ENCODE peak calls at places on chromosomes 12 and 14, in five cellular contexts. U is cardiac muscle cell, K is substantia nigra, D is Panc1, P is heart left ventricle. Z is an unnamed sample.

GRCh38 chr14:30874999-30875787 is 834 bp downstream of the COCH start:
- DNase-seq in U (peak), K (no peak), D (no peak), P (no peak), Z (no peak)

GRCh38 chr12:87368259-87368658 is 660.9 kb downstream of the C12orf50 start:
- DNase-seq in U (no peak), K (no peak), D (no peak), P (no peak), Z (no peak)

GRCh38 chr12:118357327-118358007 is 15.2 kb downstream of the TAOK3 start:
- DNase-seq in U (no peak), K (no peak), D (no peak), P (no peak), Z (no peak)

GRCh38 chr14:69288001-69288771 is 28.2 kb downstream of the GALNT16 start:
- DNase-seq in U (peak), K (no peak), D (no peak), P (peak), Z (peak)

GRCh38 chr14:54256156-54256555 is 140.7 kb upstream of the CDKN3 start:
- DNase-seq in U (no peak), K (no peak), D (no peak), P (no peak), Z (no peak)

GRCh38 chr12:91211869-91212268 is 29.3 kb upstream of the DCN start:
- DNase-seq in U (no peak), K (no peak), D (no peak), P (no peak), Z (no peak)

GRCh38 chr12:22255097-22255496 is 79.4 kb downstream of the ST8SIA1 start:
- DNase-seq in U (no peak), K (no peak), D (no peak), P (no peak), Z (no peak)

GRCh38 chr12:103626498-103626897 is 39.4 kb downstream of the STAB2 start:
- DNase-seq in U (peak), K (no peak), D (no peak), P (peak), Z (peak)

DNA sequence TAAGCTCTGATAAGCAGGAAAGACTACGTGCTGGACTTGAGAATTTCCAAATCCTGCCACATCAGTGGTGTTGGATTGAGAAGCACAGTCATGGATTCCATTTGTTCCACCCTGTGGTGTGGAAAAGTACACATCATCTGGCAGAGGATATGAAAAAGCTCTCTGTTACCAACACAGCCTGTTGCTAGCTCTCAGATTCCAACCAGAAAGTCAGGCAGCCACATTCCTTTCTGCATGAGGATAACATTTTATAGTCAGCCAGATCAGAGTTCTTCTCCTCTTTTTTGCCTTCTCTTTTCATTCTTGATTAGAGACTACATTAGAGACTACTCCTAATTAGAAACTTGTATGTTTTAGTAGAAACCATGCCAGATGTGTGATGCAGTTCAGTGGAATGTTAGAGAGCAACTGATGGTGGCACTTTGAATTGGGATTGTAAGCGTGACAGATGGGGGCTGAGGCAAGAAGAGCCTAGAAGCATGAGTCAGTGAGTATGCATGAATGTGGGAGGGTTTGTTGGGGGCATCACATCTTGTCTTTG is 61.2 kb upstream of the STXBP6 start:
- DNase-seq in U (no peak), K (no peak), D (no peak), P (no peak), Z (no peak)
- H3K27ac ChIP-seq in U (no peak), K (peak), D (no peak), P (peak), Z (peak)

GRCh38 chr12:131711551-131712205 is 788 bp downstream of the SFSWAP start:
- DNase-seq in U (no peak), K (no peak), D (no peak), P (no peak), Z (no peak)
- H3K27ac ChIP-seq in U (peak), K (peak), D (peak), P (no peak), Z (peak)

GRCh38 chr12:116358850-116359761 is 81.6 kb upstream of the MED13L start:
- DNase-seq in U (peak), K (peak), D (peak), P (peak), Z (peak)
- H3K27ac ChIP-seq in U (peak), K (peak), D (peak), P (peak), Z (peak)

GRCh38 chr14:22535126-22535525 is 53.9 kb downstream of the DAD1 start:
- DNase-seq in U (no peak), K (no peak), D (no peak), P (no peak), Z (no peak)
- H3K27ac ChIP-seq in U (no peak), K (no peak), D (no peak), P (no peak), Z (no peak)

GRCh38 chr12:3489057-3489456 is 1.9 kb upstream of the PRMT8 start:
- DNase-seq in U (no peak), K (no peak), D (no peak), P (no peak), Z (no peak)

GRCh38 chr12:3491938-3492867 is 1.2 kb downstream of the PRMT8 start:
- DNase-seq in U (peak), K (peak), D (no peak), P (no peak), Z (peak)

GRCh38 chr12:3493225-3494049 is 2.4 kb downstream of the PRMT8 start:
- DNase-seq in U (peak), K (peak), D (no peak), P (no peak), Z (peak)

GRCh38 chr12:3490848-3491382 is at the start of gene PRMT8:
- DNase-seq in U (peak), K (no peak), D (no peak), P (no peak), Z (no peak)

GRCh38 chr12:3492868-3493224 is 1.8 kb downstream of the PRMT8 start:
- DNase-seq in U (peak), K (no peak), D (no peak), P (no peak), Z (no peak)
- H3K27ac ChIP-seq in U (no peak), K (no peak), D (no peak), P (peak), Z (peak)

GRCh38 chr12:120690978-120691377 is 4.0 kb downstream of the MLEC start:
- DNase-seq in U (no peak), K (no peak), D (no peak), P (no peak), Z (no peak)
- H3K27ac ChIP-seq in U (no peak), K (no peak), D (no peak), P (peak), Z (peak)

GRCh38 chr12:6934110-6934509 is 6.4 kb downstream of the ATN1 start:
- DNase-seq in U (no peak), K (no peak), D (no peak), P (peak), Z (peak)

GRCh38 chr12:6936642-6937480 is 6.8 kb upstream of the RNU7-1 start:
- DNase-seq in U (peak), K (peak), D (no peak), P (peak), Z (no peak)

GRCh38 chr12:6935221-6935550 is 7.4 kb downstream of the ATN1 start:
- DNase-seq in U (no peak), K (no peak), D (no peak), P (no peak), Z (no peak)

GRCh38 chr12:6936378-6936638 is 7.3 kb upstream of the RNU7-1 start:
- DNase-seq in U (no peak), K (no peak), D (no peak), P (no peak), Z (no peak)

DNA sequence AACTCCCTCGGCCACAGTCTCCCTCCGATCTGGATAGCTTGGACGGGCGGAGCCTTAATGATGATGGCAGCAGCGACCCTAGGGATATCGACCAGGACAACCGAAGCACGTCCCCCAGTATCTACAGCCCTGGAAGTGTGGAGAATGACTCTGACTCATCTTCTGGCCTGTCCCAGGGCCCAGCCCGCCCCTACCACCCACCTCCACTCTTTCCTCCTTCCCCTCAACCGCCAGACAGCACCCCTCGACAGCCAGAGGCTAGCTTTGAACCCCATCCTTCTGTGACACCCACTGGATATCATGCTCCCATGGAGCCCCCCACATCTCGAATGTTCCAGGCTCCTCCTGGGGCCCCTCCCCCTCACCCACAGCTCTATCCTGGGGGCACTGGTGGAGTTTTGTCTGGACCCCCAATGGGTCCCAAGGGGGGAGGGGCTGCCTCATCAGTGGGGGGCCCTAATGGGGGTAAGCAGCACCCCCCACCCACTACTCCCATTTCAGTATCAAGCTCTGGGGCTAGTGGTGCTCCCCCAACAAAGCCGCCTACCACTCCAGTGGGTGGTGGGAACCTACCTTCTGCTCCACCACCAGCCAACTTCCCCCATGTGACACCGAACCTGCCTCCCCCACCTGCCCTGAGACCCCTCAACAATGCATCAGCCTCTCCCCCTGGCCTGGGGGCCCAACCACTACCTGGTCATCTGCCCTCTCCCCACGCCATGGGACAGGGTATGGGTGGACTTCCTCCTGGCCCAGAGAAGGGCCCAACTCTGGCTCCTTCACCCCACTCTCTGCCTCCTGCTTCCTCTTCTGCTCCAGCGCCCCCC is 7.9 kb upstream of the RNU7-1 start:
- DNase-seq in U (no peak), K (no peak), D (no peak), P (peak), Z (no peak)
- H3K27ac ChIP-seq in U (peak), K (no peak), D (no peak), P (peak), Z (peak)

GRCh38 chr12:11717533-11717961 is 68.1 kb downstream of the ETV6 start:
- DNase-seq in U (no peak), K (no peak), D (no peak), P (no peak), Z (no peak)

GRCh38 chr12:11716794-11717532 is 67.5 kb downstream of the ETV6 start:
- DNase-seq in U (no peak), K (no peak), D (no peak), P (no peak), Z (no peak)

GRCh38 chr12:11719678-11720099 is 70.2 kb downstream of the ETV6 start:
- DNase-seq in U (no peak), K (peak), D (no peak), P (peak), Z (peak)

GRCh38 chr12:11718768-11719253 is 69.3 kb downstream of the ETV6 start:
- DNase-seq in U (peak), K (no peak), D (no peak), P (no peak), Z (no peak)

DNA sequence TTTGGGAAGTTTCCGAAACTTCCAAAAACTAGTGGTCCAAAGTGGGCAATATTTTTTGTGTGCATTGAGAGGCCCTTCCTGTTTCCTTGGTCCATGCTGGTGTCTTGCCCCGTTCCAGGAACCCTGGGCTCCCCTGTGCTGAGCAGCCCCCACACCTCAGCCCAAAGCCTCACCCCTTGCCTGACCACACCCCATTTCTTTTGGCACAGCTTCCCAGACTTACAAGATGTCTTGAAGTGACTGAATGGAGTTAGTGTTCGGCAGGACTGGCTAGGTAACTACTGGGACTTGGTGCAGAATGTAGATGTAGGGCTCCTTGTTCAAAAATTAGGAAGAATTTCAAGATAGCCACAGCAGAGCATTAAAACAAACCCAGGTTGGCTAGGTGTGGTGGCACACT is 68.6 kb downstream of the ETV6 start:
- DNase-seq in U (no peak), K (no peak), D (no peak), P (no peak), Z (no peak)
- H3K27ac ChIP-seq in U (no peak), K (no peak), D (no peak), P (no peak), Z (no peak)